ENCODE peak calls at places on chromosomes 4 and X, in seven cellular contexts. One of them, this sample, is unnamed.

GRCh38 chr4:5566991-5567390 is 141.4 kb downstream of the EVC2 start:
- DNase-seq in Peyer's patch: no peak
- DNase-seq in fibroblast of mammary gland: no peak
- DNase-seq in tibial artery: no peak
- DNase-seq in aorta: no peak
- DNase-seq in stomach: no peak
- DNase-seq in HCT116: no peak
- DNase-seq in this sample: no peak

GRCh38 chr4:38177035-38177791 is 217.0 kb downstream of the PTTG2 start:
- DNase-seq in Peyer's patch: peak
- DNase-seq in fibroblast of mammary gland: peak
- DNase-seq in tibial artery: peak
- DNase-seq in aorta: peak
- DNase-seq in stomach: peak
- DNase-seq in HCT116: no peak
- DNase-seq in this sample: peak

GRCh38 chrX:69616520-69617203 is 749 bp downstream of the EDA start:
- DNase-seq in Peyer's patch: no peak
- DNase-seq in fibroblast of mammary gland: no peak
- DNase-seq in tibial artery: peak
- DNase-seq in aorta: peak
- DNase-seq in stomach: peak
- DNase-seq in HCT116: no peak
- DNase-seq in this sample: no peak

GRCh38 chr4:110124721-110125120 is 73.7 kb downstream of the ELOVL6 start:
- DNase-seq in Peyer's patch: no peak
- DNase-seq in fibroblast of mammary gland: no peak
- DNase-seq in tibial artery: no peak
- DNase-seq in aorta: no peak
- DNase-seq in stomach: no peak
- DNase-seq in HCT116: no peak
- DNase-seq in this sample: no peak

GRCh38 chrX:120522820-120523219 is 37.9 kb downstream of the CUL4B start:
- DNase-seq in Peyer's patch: no peak
- DNase-seq in fibroblast of mammary gland: no peak
- DNase-seq in tibial artery: no peak
- DNase-seq in aorta: no peak
- DNase-seq in stomach: no peak
- DNase-seq in HCT116: no peak
- DNase-seq in this sample: no peak

GRCh38 chrX:39164212-39164611 is 363.0 kb downstream of the MID1IP1 start:
- DNase-seq in Peyer's patch: no peak
- DNase-seq in fibroblast of mammary gland: no peak
- DNase-seq in tibial artery: no peak
- DNase-seq in aorta: no peak
- DNase-seq in stomach: no peak
- DNase-seq in HCT116: no peak
- DNase-seq in this sample: peak

GRCh38 chr4:27716693-27717505 is 856.3 kb downstream of the STIM2 start:
- DNase-seq in Peyer's patch: no peak
- DNase-seq in fibroblast of mammary gland: no peak
- DNase-seq in tibial artery: no peak
- DNase-seq in aorta: no peak
- DNase-seq in stomach: no peak
- DNase-seq in HCT116: no peak
- DNase-seq in this sample: no peak

GRCh38 chr4:66357316-66357715 is 687.0 kb upstream of the EPHA5 start:
- DNase-seq in Peyer's patch: no peak
- DNase-seq in fibroblast of mammary gland: peak
- DNase-seq in tibial artery: no peak
- DNase-seq in aorta: no peak
- DNase-seq in stomach: no peak
- DNase-seq in HCT116: no peak
- DNase-seq in this sample: no peak

GRCh38 chr4:7051905-7052304 is 8.7 kb downstream of the TADA2B start:
- DNase-seq in Peyer's patch: no peak
- DNase-seq in fibroblast of mammary gland: no peak
- DNase-seq in tibial artery: no peak
- DNase-seq in aorta: peak
- DNase-seq in stomach: no peak
- DNase-seq in HCT116: no peak
- DNase-seq in this sample: no peak

GRCh38 chr4:156146581-156146980 is 192.9 kb upstream of the CTSO start:
- DNase-seq in Peyer's patch: no peak
- DNase-seq in fibroblast of mammary gland: no peak
- DNase-seq in tibial artery: no peak
- DNase-seq in aorta: no peak
- DNase-seq in stomach: no peak
- DNase-seq in HCT116: no peak
- DNase-seq in this sample: no peak

GRCh38 chr4:146159384-146160058 is 16.0 kb upstream of the LSM6 start:
- DNase-seq in Peyer's patch: no peak
- DNase-seq in fibroblast of mammary gland: no peak
- DNase-seq in tibial artery: no peak
- DNase-seq in aorta: no peak
- DNase-seq in stomach: no peak
- DNase-seq in HCT116: no peak
- DNase-seq in this sample: no peak

GRCh38 chrX:97637289-97637688 is 753.6 kb downstream of the RPA4 start:
- DNase-seq in Peyer's patch: no peak
- DNase-seq in fibroblast of mammary gland: peak
- DNase-seq in tibial artery: no peak
- DNase-seq in aorta: no peak
- DNase-seq in stomach: no peak
- DNase-seq in HCT116: no peak
- DNase-seq in this sample: no peak

GRCh38 chr4:118865091-118865708 is 23.5 kb upstream of the SYNPO2 start:
- DNase-seq in Peyer's patch: peak
- DNase-seq in fibroblast of mammary gland: peak
- DNase-seq in tibial artery: no peak
- DNase-seq in aorta: no peak
- DNase-seq in stomach: peak
- DNase-seq in HCT116: peak
- DNase-seq in this sample: peak

GRCh38 chr4:181548873-181549541 is 694.2 kb upstream of the TENM3 start:
- DNase-seq in Peyer's patch: peak
- DNase-seq in fibroblast of mammary gland: peak
- DNase-seq in tibial artery: no peak
- DNase-seq in aorta: no peak
- DNase-seq in stomach: no peak
- DNase-seq in HCT116: peak
- DNase-seq in this sample: no peak

GRCh38 chrX:131649741-131650140 is 105.9 kb downstream of the OR13H1 start:
- DNase-seq in Peyer's patch: no peak
- DNase-seq in fibroblast of mammary gland: no peak
- DNase-seq in tibial artery: no peak
- DNase-seq in aorta: no peak
- DNase-seq in stomach: no peak
- DNase-seq in HCT116: no peak
- DNase-seq in this sample: no peak

GRCh38 chr4:4533461-4534169 is 8.2 kb downstream of the STX18 start:
- DNase-seq in Peyer's patch: no peak
- DNase-seq in fibroblast of mammary gland: no peak
- DNase-seq in tibial artery: no peak
- DNase-seq in aorta: no peak
- DNase-seq in stomach: no peak
- DNase-seq in HCT116: no peak
- DNase-seq in this sample: no peak

GRCh38 chr4:120156115-120156718 is 89.6 kb upstream of the MAD2L1 start:
- DNase-seq in Peyer's patch: no peak
- DNase-seq in fibroblast of mammary gland: peak
- DNase-seq in tibial artery: no peak
- DNase-seq in aorta: no peak
- DNase-seq in stomach: no peak
- DNase-seq in HCT116: peak
- DNase-seq in this sample: no peak

GRCh38 chr4:89724716-89725115 is 112.2 kb downstream of the SNCA start:
- DNase-seq in Peyer's patch: no peak
- DNase-seq in fibroblast of mammary gland: peak
- DNase-seq in tibial artery: no peak
- DNase-seq in aorta: no peak
- DNase-seq in stomach: no peak
- DNase-seq in HCT116: no peak
- DNase-seq in this sample: no peak

GRCh38 chr4:98586634-98587354 is 71.6 kb downstream of the TSPAN5 start:
- DNase-seq in Peyer's patch: no peak
- DNase-seq in fibroblast of mammary gland: no peak
- DNase-seq in tibial artery: no peak
- DNase-seq in aorta: no peak
- DNase-seq in stomach: no peak
- DNase-seq in HCT116: no peak
- DNase-seq in this sample: no peak

GRCh38 chr4:51885371-51885770 is 42.4 kb downstream of the DCUN1D4 start:
- DNase-seq in Peyer's patch: no peak
- DNase-seq in fibroblast of mammary gland: peak
- DNase-seq in tibial artery: no peak
- DNase-seq in aorta: no peak
- DNase-seq in stomach: no peak
- DNase-seq in HCT116: peak
- DNase-seq in this sample: no peak

GRCh38 chrX:118730500-118731247 is 3.3 kb downstream of the IL13RA1 start:
- DNase-seq in Peyer's patch: no peak
- DNase-seq in fibroblast of mammary gland: peak
- DNase-seq in tibial artery: no peak
- DNase-seq in aorta: no peak
- DNase-seq in stomach: no peak
- DNase-seq in HCT116: no peak
- DNase-seq in this sample: no peak

DNA sequence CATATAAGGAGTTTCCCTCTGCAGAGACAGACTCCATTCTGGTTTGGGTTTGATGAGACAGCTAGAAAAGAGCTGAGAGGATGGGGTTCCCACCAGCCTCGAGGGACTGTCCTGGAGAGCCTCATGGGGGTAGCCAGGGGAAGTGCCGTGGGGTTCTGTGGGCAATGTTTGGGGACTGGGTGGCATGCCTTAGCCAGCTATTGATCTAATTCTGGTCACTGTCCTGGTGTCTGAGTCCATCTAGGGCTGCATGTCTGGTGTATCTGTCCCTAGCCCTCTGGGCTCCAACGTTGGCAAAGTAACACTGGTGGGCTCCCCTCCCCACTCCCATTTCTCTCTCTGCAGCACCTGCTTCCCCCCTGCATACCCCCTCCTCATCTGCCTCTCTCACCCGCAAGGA is 135.4 kb downstream of the SMIM20 start:
- DNase-seq in Peyer's patch: no peak
- DNase-seq in fibroblast of mammary gland: no peak
- DNase-seq in tibial artery: no peak
- DNase-seq in aorta: no peak
- DNase-seq in stomach: no peak
- DNase-seq in HCT116: no peak
- DNase-seq in this sample: no peak
- H3K4me3 ChIP-seq in Peyer's patch: no peak
- H3K4me3 ChIP-seq in fibroblast of mammary gland: no peak
- H3K4me3 ChIP-seq in tibial artery: no peak
- H3K4me3 ChIP-seq in aorta: no peak
- H3K4me3 ChIP-seq in stomach: no peak
- H3K4me3 ChIP-seq in HCT116: no peak
- H3K4me3 ChIP-seq in this sample: no peak

GRCh38 chr4:8472689-8473197 is 32.2 kb downstream of the TRMT44 start:
- DNase-seq in Peyer's patch: peak
- DNase-seq in fibroblast of mammary gland: peak
- DNase-seq in tibial artery: peak
- DNase-seq in aorta: peak
- DNase-seq in stomach: no peak
- DNase-seq in HCT116: no peak
- DNase-seq in this sample: no peak
- H3K4me3 ChIP-seq in Peyer's patch: no peak
- H3K4me3 ChIP-seq in fibroblast of mammary gland: no peak
- H3K4me3 ChIP-seq in tibial artery: no peak
- H3K4me3 ChIP-seq in aorta: no peak
- H3K4me3 ChIP-seq in stomach: no peak
- H3K4me3 ChIP-seq in HCT116: no peak
- H3K4me3 ChIP-seq in this sample: no peak

GRCh38 chr4:47075241-47075640 is 43.9 kb downstream of the GABRB1 start:
- DNase-seq in Peyer's patch: no peak
- DNase-seq in fibroblast of mammary gland: peak
- DNase-seq in tibial artery: no peak
- DNase-seq in aorta: no peak
- DNase-seq in stomach: no peak
- DNase-seq in HCT116: no peak
- DNase-seq in this sample: no peak

GRCh38 chr4:47068986-47069385 is 37.6 kb downstream of the GABRB1 start:
- DNase-seq in Peyer's patch: no peak
- DNase-seq in fibroblast of mammary gland: peak
- DNase-seq in tibial artery: no peak
- DNase-seq in aorta: no peak
- DNase-seq in stomach: no peak
- DNase-seq in HCT116: no peak
- DNase-seq in this sample: no peak

GRCh38 chr4:47075919-47076318 is 44.6 kb downstream of the GABRB1 start:
- DNase-seq in Peyer's patch: no peak
- DNase-seq in fibroblast of mammary gland: no peak
- DNase-seq in tibial artery: no peak
- DNase-seq in aorta: no peak
- DNase-seq in stomach: no peak
- DNase-seq in HCT116: no peak
- DNase-seq in this sample: no peak

GRCh38 chr4:47071863-47072441 is 40.6 kb downstream of the GABRB1 start:
- DNase-seq in Peyer's patch: no peak
- DNase-seq in fibroblast of mammary gland: peak
- DNase-seq in tibial artery: no peak
- DNase-seq in aorta: no peak
- DNase-seq in stomach: no peak
- DNase-seq in HCT116: no peak
- DNase-seq in this sample: no peak

GRCh38 chr4:47074836-47075235 is 43.5 kb downstream of the GABRB1 start:
- DNase-seq in Peyer's patch: no peak
- DNase-seq in fibroblast of mammary gland: peak
- DNase-seq in tibial artery: no peak
- DNase-seq in aorta: no peak
- DNase-seq in stomach: no peak
- DNase-seq in HCT116: no peak
- DNase-seq in this sample: no peak
- H3K4me3 ChIP-seq in Peyer's patch: no peak
- H3K4me3 ChIP-seq in fibroblast of mammary gland: no peak
- H3K4me3 ChIP-seq in tibial artery: no peak
- H3K4me3 ChIP-seq in aorta: no peak
- H3K4me3 ChIP-seq in stomach: no peak
- H3K4me3 ChIP-seq in HCT116: no peak
- H3K4me3 ChIP-seq in this sample: no peak

GRCh38 chr4:2837110-2837903 is 6.3 kb upstream of the ADD1 start:
- DNase-seq in Peyer's patch: peak
- DNase-seq in fibroblast of mammary gland: no peak
- DNase-seq in tibial artery: no peak
- DNase-seq in aorta: peak
- DNase-seq in stomach: peak
- DNase-seq in HCT116: no peak
- DNase-seq in this sample: no peak

GRCh38 chr4:2836391-2836859 is 7.2 kb upstream of the ADD1 start:
- DNase-seq in Peyer's patch: peak
- DNase-seq in fibroblast of mammary gland: no peak
- DNase-seq in tibial artery: no peak
- DNase-seq in aorta: no peak
- DNase-seq in stomach: peak
- DNase-seq in HCT116: no peak
- DNase-seq in this sample: no peak

GRCh38 chr4:2839060-2839459 is 4.6 kb upstream of the ADD1 start:
- DNase-seq in Peyer's patch: no peak
- DNase-seq in fibroblast of mammary gland: no peak
- DNase-seq in tibial artery: no peak
- DNase-seq in aorta: no peak
- DNase-seq in stomach: no peak
- DNase-seq in HCT116: no peak
- DNase-seq in this sample: no peak

GRCh38 chr4:2835978-2836377 is 7.7 kb upstream of the ADD1 start:
- DNase-seq in Peyer's patch: peak
- DNase-seq in fibroblast of mammary gland: no peak
- DNase-seq in tibial artery: no peak
- DNase-seq in aorta: peak
- DNase-seq in stomach: peak
- DNase-seq in HCT116: no peak
- DNase-seq in this sample: no peak

GRCh38 chr4:2837904-2838496 is 5.6 kb upstream of the ADD1 start:
- DNase-seq in Peyer's patch: peak
- DNase-seq in fibroblast of mammary gland: peak
- DNase-seq in tibial artery: peak
- DNase-seq in aorta: peak
- DNase-seq in stomach: peak
- DNase-seq in HCT116: no peak
- DNase-seq in this sample: no peak
- H3K4me3 ChIP-seq in Peyer's patch: no peak
- H3K4me3 ChIP-seq in fibroblast of mammary gland: no peak
- H3K4me3 ChIP-seq in tibial artery: peak
- H3K4me3 ChIP-seq in aorta: no peak
- H3K4me3 ChIP-seq in stomach: no peak
- H3K4me3 ChIP-seq in HCT116: no peak
- H3K4me3 ChIP-seq in this sample: no peak